ENCODE peak calls at places on chromosome 15, in four cellular contexts. V is thoracic aorta, D is left lung, L is AG10803. P is an unnamed sample.

GRCh38 chr15:52546031-52546751 is 17.5 kb upstream of the MYO5A start:
- DNase-seq in V (no peak), D (no peak), L (no peak), P (no peak)

GRCh38 chr15:74829991-74830390 is 3.6 kb downstream of the CPLX3 start:
- DNase-seq in V (no peak), D (no peak), L (no peak), P (no peak)

GRCh38 chr15:78204351-78205309 is 29.7 kb downstream of the ACSBG1 start:
- DNase-seq in V (no peak), D (no peak), L (peak; percentile 25), P (no peak)

GRCh38 chr15:83833569-83833968 is 179.6 kb downstream of the ADAMTSL3 start:
- DNase-seq in V (no peak), D (no peak), L (no peak), P (no peak)

GRCh38 chr15:75666823-75667501 is 19.2 kb downstream of the SNX33 start:
- DNase-seq in V (peak; percentile 86), D (peak; percentile 80), L (peak; percentile 100), P (peak; percentile 98)

GRCh38 chr15:77599357-77599756 is 33.4 kb downstream of the LINGO1 start:
- DNase-seq in V (no peak), D (no peak), L (no peak), P (no peak)

GRCh38 chr15:44289352-44289790 is 852 bp downstream of the GOLM2 start:
- DNase-seq in V (no peak), D (no peak), L (peak; percentile 15), P (no peak)

GRCh38 chr15:36883705-36884355 is 216.5 kb downstream of the MEIS2 start:
- DNase-seq in V (peak; percentile 50), D (peak; percentile 84), L (peak; percentile 86), P (peak; percentile 92)

GRCh38 chr15:42507514-42507913 is 12.1 kb downstream of the SNAP23 start:
- DNase-seq in V (no peak), D (no peak), L (no peak), P (no peak)

GRCh38 chr15:99745687-99746086 is 12.4 kb upstream of the LYSMD4 start:
- DNase-seq in V (no peak), D (no peak), L (no peak), P (no peak)

GRCh38 chr15:99998661-99999101 is 265.4 kb upstream of the LYSMD4 start:
- DNase-seq in V (no peak), D (no peak), L (no peak), P (no peak)

GRCh38 chr15:40912478-40912877 is 16.7 kb upstream of the DLL4 start:
- DNase-seq in V (no peak), D (no peak), L (no peak), P (no peak)

GRCh38 chr15:88745075-88745474 is 58.2 kb upstream of the ACAN start:
- DNase-seq in V (no peak), D (no peak), L (no peak), P (peak; percentile 14)

GRCh38 chr15:97009036-97009555 is 678.6 kb downstream of the NR2F2 start:
- DNase-seq in V (no peak), D (no peak), L (no peak), P (no peak)

GRCh38 chr15:49063402-49064280 is 17.4 kb upstream of the SECISBP2L start:
- DNase-seq in V (no peak), D (no peak), L (no peak), P (no peak)

GRCh38 chr15:80588801-80589200 is 106.3 kb upstream of the ABHD17C start:
- DNase-seq in V (no peak), D (no peak), L (peak; percentile 79), P (peak; percentile 98)

GRCh38 chr15:25051399-25052154 is 96.8 kb downstream of the SNRPN start:
- DNase-seq in V (no peak), D (no peak), L (no peak), P (no peak)
- H3K4me3 ChIP-seq in V (no peak overlapping the region), D (no peak overlapping the region), L (no peak overlapping the region), P (no peak overlapping the region)

DNA sequence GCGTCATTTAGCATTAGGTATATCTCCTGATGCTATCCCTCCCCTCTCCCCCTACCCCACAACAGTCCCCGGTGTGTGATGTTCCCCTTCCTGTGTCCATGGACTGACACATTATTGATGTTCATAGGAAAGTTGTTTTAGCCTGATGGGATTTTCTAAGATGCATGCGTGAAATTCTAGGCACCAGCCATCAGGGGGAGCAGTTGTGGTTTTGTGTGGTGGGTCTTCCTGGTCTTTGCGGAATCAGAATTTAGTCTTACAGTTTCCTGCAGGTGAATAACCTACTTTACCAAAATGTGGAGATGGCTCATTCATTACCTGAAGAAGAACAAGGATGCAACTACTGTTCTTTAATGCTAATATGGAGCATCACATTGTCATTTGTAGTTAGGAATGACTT is 455.0 kb upstream of the THBS1 start:
- DNase-seq in V (no peak), D (no peak), L (peak; percentile 54), P (peak; percentile 49)
- TF ChIP-seq CTCF in V (peak; percentile 18), D (peak; percentile 54), L (peak; percentile 62), P (peak; percentile 51)

GRCh38 chr15:92937880-92938279 is 37.8 kb downstream of the CHD2 start:
- DNase-seq in V (no peak), D (no peak), L (no peak), P (no peak)
- H3K4me3 ChIP-seq in V (no peak overlapping the region), D (no peak overlapping the region), L (no peak overlapping the region), P (no peak overlapping the region)

GRCh38 chr15:67397139-67397538 is 123.8 kb upstream of the C15orf61 start:
- DNase-seq in V (no peak), D (no peak), L (no peak), P (no peak)
- TF ChIP-seq CTCF in V (no peak), D (no peak), L (peak; percentile 23), P (no peak)

GRCh38 chr15:84983711-84984110 is 2.1 kb downstream of the PDE8A start:
- DNase-seq in V (no peak), D (no peak), L (no peak), P (no peak)
- H3K4me3 ChIP-seq in V (peak overlapping the region; percentile 91), D (peak overlapping the region; percentile 92), L (peak overlapping the region; percentile 69), P (no peak overlapping the region)

P was measured in fibroblast of the aortic adventitia.